ENCODE peak calls at places on chromosomes 5 and 9, in eight cellular contexts. N is adrenal gland; L is breast epithelium; B is CD8-positive, alpha-beta memory T cell; A is astrocyte; E is GM23248; H is AG04450; V is tibial artery. T is an unnamed sample.

GRCh38 chr5:111439473-111440075 is 72.8 kb downstream of the STARD4 start:
- DNase-seq in E (peak), L (no peak), H (no peak), A (peak), B (no peak), N (no peak), V (no peak), T (no peak)

GRCh38 chr5:66945389-66946349 is 250.9 kb downstream of the CD180 start:
- DNase-seq in H (no peak), B (no peak), N (no peak), L (no peak), V (no peak), E (no peak), A (no peak), T (no peak)

GRCh38 chr5:367358-368130 is 46.0 kb downstream of the AHRR start:
- DNase-seq in N (no peak), L (no peak), A (peak), V (no peak), B (no peak), E (no peak), H (no peak), T (peak)

GRCh38 chr5:59893436-59894227 is at the start of gene PDE4D:
- DNase-seq in B (no peak), N (peak), V (peak), E (peak), H (no peak), A (peak), L (peak), T (peak)

GRCh38 chr9:104177003-104177611 is 83.0 kb downstream of the SMC2 start:
- DNase-seq in B (no peak), L (no peak), V (no peak), N (no peak), A (no peak), H (no peak), E (peak), T (no peak)

GRCh38 chr9:127973169-127974001 is 7.4 kb downstream of the EEIG1 start:
- DNase-seq in N (peak), A (no peak), V (no peak), L (no peak), H (no peak), B (no peak), E (no peak), T (peak)

GRCh38 chr5:178468196-178468685 is 122.0 kb downstream of the COL23A1 start:
- DNase-seq in B (no peak), A (no peak), N (no peak), L (no peak), E (no peak), H (no peak), V (no peak), T (no peak)

GRCh38 chr9:69174645-69175487 is 789 bp downstream of the TJP2 start:
- DNase-seq in N (peak), B (no peak), A (peak), V (peak), L (no peak), E (peak), H (peak), T (peak)

GRCh38 chr9:38182321-38182720 is 113.3 kb upstream of the SHB start:
- DNase-seq in H (no peak), B (no peak), E (no peak), L (no peak), V (no peak), N (no peak), A (no peak), T (no peak)

GRCh38 chr5:157877821-157878220 is 18.9 kb upstream of the CLINT1 start:
- DNase-seq in H (no peak), B (no peak), L (no peak), A (no peak), E (peak), V (no peak), N (no peak), T (no peak)

GRCh38 chr5:165333623-165334022 is 1828.2 kb downstream of the MAT2B start:
- DNase-seq in N (no peak), B (no peak), A (peak), E (no peak), H (no peak), V (no peak), L (no peak), T (no peak)

GRCh38 chr5:52987711-52988329 is 1.3 kb upstream of the ITGA2 start:
- DNase-seq in N (no peak), A (peak), V (no peak), B (no peak), H (no peak), L (no peak), E (peak), T (no peak)

GRCh38 chr5:129904667-129905466 is 602 bp downstream of the CHSY3 start:
- DNase-seq in H (no peak), L (no peak), B (no peak), A (no peak), E (peak), N (no peak), V (no peak), T (peak)

GRCh38 chr9:3526903-3527652 is 1.3 kb upstream of the RFX3 start:
- DNase-seq in L (no peak), A (no peak), V (no peak), E (peak), H (no peak), B (peak), N (peak), T (no peak)

GRCh38 chr5:81789033-81789432 is 38.1 kb upstream of the SSBP2 start:
- DNase-seq in L (no peak), B (no peak), A (peak), V (no peak), N (no peak), H (no peak), E (peak), T (no peak)

GRCh38 chr5:32506251-32506661 is 61.7 kb upstream of the ZFR start:
- DNase-seq in H (no peak), E (peak), N (no peak), L (no peak), A (no peak), B (no peak), V (no peak), T (no peak)

DNA sequence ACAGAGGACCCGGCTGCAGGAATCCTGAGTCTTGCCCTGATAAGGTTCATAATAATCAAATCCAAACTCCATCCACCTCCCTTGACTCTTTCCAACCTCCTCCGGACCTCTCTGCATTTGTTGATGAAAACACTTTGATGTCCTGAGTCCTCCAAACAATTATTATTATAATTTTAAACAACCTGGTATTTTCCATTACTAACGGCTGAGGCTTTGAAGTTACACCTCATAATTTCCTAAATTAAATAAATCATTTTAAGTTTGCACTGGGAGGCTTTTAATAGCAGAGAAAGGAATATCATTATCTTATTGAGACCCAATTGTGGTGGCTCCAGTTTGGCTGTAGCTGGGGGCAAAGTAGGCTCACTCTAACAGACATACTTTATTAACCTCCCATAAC is 9.5 kb downstream of the MSX2 start:
- DNase-seq in B (no peak), L (no peak), E (no peak), V (no peak), N (no peak), H (no peak), A (no peak), T (no peak)
- H3K27ac ChIP-seq in B (no peak), L (no peak), E (no peak), V (no peak), N (no peak), H (no peak), A (no peak), T (no peak)

GRCh38 chr9:107750741-107751521 is 261.4 kb upstream of the KLF4 start:
- DNase-seq in N (peak), V (peak), L (peak), A (peak), E (peak), B (no peak), H (peak), T (peak)
- H3K27ac ChIP-seq in N (peak), V (peak), L (peak), A (peak), E (peak), B (no peak), H (peak), T (peak)

GRCh38 chr5:61306531-61307195 is 25.4 kb upstream of the ZSWIM6 start:
- DNase-seq in V (no peak), H (no peak), B (no peak), A (peak), N (no peak), L (no peak), E (peak), T (no peak)

GRCh38 chr5:61308699-61309098 is 23.4 kb upstream of the ZSWIM6 start:
- DNase-seq in H (no peak), V (no peak), L (no peak), N (no peak), A (peak), B (no peak), E (no peak), T (no peak)

GRCh38 chr5:61307611-61308010 is 24.4 kb upstream of the ZSWIM6 start:
- DNase-seq in N (no peak), A (no peak), V (no peak), L (no peak), E (no peak), B (no peak), H (no peak), T (no peak)

GRCh38 chr5:61309115-61309514 is 22.9 kb upstream of the ZSWIM6 start:
- DNase-seq in N (no peak), A (no peak), E (no peak), L (no peak), B (no peak), H (no peak), V (no peak), T (no peak)

GRCh38 chr5:61307196-61307590 is 24.9 kb upstream of the ZSWIM6 start:
- DNase-seq in A (no peak), V (no peak), E (no peak), L (no peak), B (no peak), H (no peak), N (no peak), T (no peak)
- H3K27ac ChIP-seq in A (peak), V (no peak), E (peak), L (no peak), B (no peak), H (peak), N (no peak), T (no peak)

GRCh38 chr5:140312791-140313189 is 9.9 kb upstream of the PFDN1 start:
- DNase-seq in B (no peak), E (no peak), L (no peak), H (no peak), N (no peak), A (no peak), V (no peak), T (no peak)
- H3K27ac ChIP-seq in B (no peak), E (peak), L (peak), H (peak), N (no peak), A (peak), V (no peak), T (peak)

GRCh38 chr5:151036556-151036955 is 16.2 kb downstream of the GPX3 start:
- DNase-seq in B (no peak), E (no peak), N (no peak), V (no peak), L (no peak), H (no peak), A (no peak), T (no peak)

GRCh38 chr5:151037561-151038291 is 17.3 kb downstream of the GPX3 start:
- DNase-seq in L (no peak), E (peak), H (peak), V (peak), B (no peak), N (peak), A (peak), T (no peak)

GRCh38 chr5:151038801-151039238 is 18.4 kb downstream of the GPX3 start:
- DNase-seq in B (no peak), L (no peak), H (no peak), V (no peak), A (no peak), N (peak), E (peak), T (no peak)

GRCh38 chr5:151039665-151040064 is 19.3 kb downstream of the GPX3 start:
- DNase-seq in H (no peak), A (no peak), L (no peak), N (no peak), E (no peak), B (no peak), V (no peak), T (no peak)

GRCh38 chr5:151038292-151038745 is 17.9 kb downstream of the GPX3 start:
- DNase-seq in N (no peak), L (no peak), A (no peak), B (no peak), V (no peak), H (no peak), E (no peak), T (no peak)
- H3K27ac ChIP-seq in N (peak), L (peak), A (peak), B (no peak), V (peak), H (peak), E (peak), T (peak)

DNA sequence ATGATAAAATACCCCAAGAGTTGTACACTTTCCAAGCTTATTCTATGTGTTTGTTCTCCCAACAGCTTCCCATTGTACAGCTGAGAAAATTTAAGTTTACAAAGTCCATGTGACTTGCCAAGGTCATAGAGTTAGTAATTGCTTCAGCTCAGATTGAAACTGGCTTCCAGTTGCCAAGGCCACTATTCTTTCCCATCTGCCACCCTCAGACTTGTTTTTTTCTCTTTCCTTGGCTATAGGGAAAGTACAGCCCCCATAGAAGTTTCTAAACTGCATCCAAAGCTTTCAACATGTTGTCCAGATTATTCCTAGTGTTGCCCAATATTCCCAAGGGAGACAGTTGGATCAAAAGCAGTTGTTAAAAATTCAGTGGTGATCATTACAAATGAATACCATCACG is 34.8 kb downstream of the TNFSF8 start:
- DNase-seq in N (no peak), L (no peak), A (no peak), V (no peak), B (no peak), E (peak), H (no peak), T (no peak)
- H3K27ac ChIP-seq in N (no peak), L (no peak), A (peak), V (no peak), B (no peak), E (peak), H (peak), T (no peak)

GRCh38 chr5:2302169-2302568 is 419.4 kb upstream of the IRX4 start:
- DNase-seq in B (no peak), L (peak), A (no peak), H (no peak), E (no peak), N (no peak), V (no peak), T (no peak)
- H3K27ac ChIP-seq in B (no peak), L (no peak), A (no peak), H (no peak), E (no peak), N (no peak), V (no peak), T (no peak)

GRCh38 chr5:170341545-170341944 is 44.0 kb upstream of the LCP2 start:
- DNase-seq in H (no peak), E (no peak), L (no peak), N (no peak), A (no peak), V (no peak), B (no peak), T (no peak)
- H3K27ac ChIP-seq in H (no peak), E (no peak), L (no peak), N (no peak), A (no peak), V (no peak), B (no peak), T (no peak)

GRCh38 chr5:78359831-78360673 is at the start of gene SCAMP1:
- DNase-seq in V (peak), H (peak), E (peak), B (peak), N (peak), A (peak), L (peak), T (peak)
- H3K27ac ChIP-seq in V (peak), H (peak), E (peak), B (peak), N (peak), A (peak), L (peak), T (peak)